ENCODE peak calls at places on chromosome 15, in nine cellular contexts. P is ureter, S is GF-D8, J is lower lobe of right lung, V is HFF-Myc, T is T-helper 2 cell, E is cardiac septum, D is sciatic nerve, B is astrocyte of the spinal cord. W is an unnamed sample.
A peak's percentile ranks its signal among the peaks of the same experiment; 100 is the strongest.

GRCh38 chr15:75955720-75956119 is 52.0 kb downstream of the FBXO22 start:
- DNase-seq in V (no peak), T (no peak), S (no peak), J (no peak), P (no peak), D (no peak), B (no peak), E (no peak), W (no peak)

GRCh38 chr15:68730491-68731317 is 90.0 kb downstream of the ANP32A start:
- DNase-seq in E (peak; percentile 77), V (peak; percentile 6), T (no peak), D (peak; percentile 63), J (no peak), B (peak; percentile 31), P (peak; percentile 54), S (no peak), W (peak; percentile 4)

GRCh38 chr15:32671339-32672325 is 30.1 kb downstream of the SCG5 start:
- DNase-seq in D (no peak), J (no peak), E (no peak), S (no peak), V (no peak), B (no peak), T (no peak), P (no peak), W (peak; percentile 21)

GRCh38 chr15:68404056-68404798 is 27.7 kb downstream of the ITGA11 start:
- DNase-seq in E (peak; percentile 20), D (no peak), B (no peak), J (no peak), S (no peak), P (peak; percentile 37), T (no peak), V (no peak), W (no peak)

GRCh38 chr15:41923424-41923999 is 29.7 kb upstream of the SPTBN5 start:
- DNase-seq in B (no peak), E (peak; percentile 24), T (no peak), P (no peak), V (no peak), D (no peak), S (no peak), J (no peak), W (no peak)

GRCh38 chr15:94000603-94001002 is 230.8 kb upstream of the MCTP2 start:
- DNase-seq in J (no peak), D (no peak), S (no peak), B (no peak), T (no peak), P (no peak), V (no peak), E (no peak), W (no peak)

GRCh38 chr15:99732711-99733267 is 448 bp downstream of the LYSMD4 start:
- DNase-seq in J (no peak), S (no peak), D (peak; percentile 84), B (no peak), E (no peak), V (no peak), P (no peak), T (no peak), W (no peak)

GRCh38 chr15:64162478-64162868 is 349 bp downstream of the PPIB start:
- DNase-seq in B (no peak), V (no peak), S (no peak), D (no peak), P (no peak), T (no peak), J (no peak), E (peak; percentile 78), W (no peak)

GRCh38 chr15:59846100-59846499 is 157.0 kb upstream of the BNIP2 start:
- DNase-seq in B (no peak), V (no peak), T (no peak), S (no peak), J (no peak), E (no peak), D (no peak), P (no peak), W (no peak)

GRCh38 chr15:70451861-70452653 is 311.3 kb downstream of the UACA start:
- DNase-seq in J (no peak), S (peak; percentile 49), B (no peak), V (no peak), D (no peak), T (no peak), P (no peak), E (no peak), W (peak; percentile 70)

GRCh38 chr15:47409601-47410000 is 307.7 kb upstream of the SEMA6D start:
- DNase-seq in T (no peak), V (no peak), B (peak; percentile 60), P (no peak), D (no peak), E (no peak), J (no peak), S (no peak), W (no peak)

GRCh38 chr15:33735637-33736247 is 232.6 kb upstream of the CHRM5 start:
- DNase-seq in D (no peak), J (no peak), E (no peak), T (no peak), S (no peak), V (no peak), P (no peak), B (peak; percentile 40), W (no peak)

GRCh38 chr15:44550256-44550655 is 13.3 kb downstream of the EIF3J start:
- DNase-seq in V (no peak), S (no peak), E (no peak), D (no peak), T (no peak), J (no peak), P (no peak), B (peak; percentile 58), W (peak; percentile 15)

GRCh38 chr15:64197425-64197824 is 34.6 kb upstream of the PPIB start:
- DNase-seq in T (no peak), V (no peak), D (no peak), J (no peak), E (no peak), S (no peak), P (no peak), B (no peak), W (no peak)

GRCh38 chr15:75904241-75904631 is 558 bp downstream of the FBXO22 start:
- DNase-seq in E (no peak), P (no peak), T (no peak), V (no peak), J (peak; percentile 51), B (peak; percentile 34), S (peak; percentile 28), D (peak; percentile 58), W (peak; percentile 71)

GRCh38 chr15:65377105-65377975 is 462 bp downstream of the IGDCC3 start:
- DNase-seq in V (no peak), E (no peak), J (no peak), T (no peak), S (no peak), B (peak; percentile 20), D (no peak), P (no peak), W (peak; percentile 28)

GRCh38 chr15:39171944-39172368 is 408.9 kb upstream of the THBS1 start:
- DNase-seq in S (no peak), J (peak; percentile 52), V (peak; percentile 98), B (peak; percentile 97), T (no peak), D (peak; percentile 76), P (peak; percentile 82), E (no peak), W (peak; percentile 79)

GRCh38 chr15:51971353-51972133 is at the start of gene LEO1:
- DNase-seq in B (peak; percentile 97), E (peak; percentile 95), T (peak; percentile 84), P (peak; percentile 92), J (peak; percentile 92), S (peak; percentile 58), V (peak; percentile 94), D (peak; percentile 92), W (peak; percentile 93)

GRCh38 chr15:101128191-101128590 is 123.7 kb downstream of the CHSY1 start:
- DNase-seq in T (no peak), D (no peak), P (no peak), E (no peak), S (no peak), B (peak; percentile 93), J (no peak), V (peak; percentile 94), W (no peak)

GRCh38 chr15:81338422-81339007 is 14.6 kb upstream of the STARD5 start:
- DNase-seq in J (no peak), T (no peak), V (peak; percentile 16), D (peak; percentile 72), S (no peak), B (peak; percentile 89), E (no peak), P (peak; percentile 51), W (no peak)

GRCh38 chr15:51750942-51751686 is at the start of gene TMOD2:
- DNase-seq in S (no peak), T (peak; percentile 37), E (peak; percentile 77), V (no peak), D (peak; percentile 71), J (peak; percentile 70), B (peak; percentile 24), P (peak; percentile 62), W (peak; percentile 91)

GRCh38 chr15:74265046-74265639 is 29.0 kb downstream of the CCDC33 start:
- DNase-seq in V (no peak), D (no peak), B (peak; percentile 15), S (no peak), E (no peak), P (no peak), J (no peak), T (no peak), W (no peak)

GRCh38 chr15:101167791-101168462 is 83.9 kb downstream of the CHSY1 start:
- DNase-seq in V (peak; percentile 77), J (peak; percentile 73), S (peak; percentile 94), D (peak; percentile 78), B (peak; percentile 94), P (peak; percentile 70), E (peak; percentile 92), T (no peak), W (no peak)

GRCh38 chr15:92715753-92716152 is 60.2 kb upstream of the FAM174B start:
- DNase-seq in J (no peak), T (no peak), E (no peak), B (peak; percentile 87), D (no peak), P (no peak), S (no peak), V (no peak), W (no peak)

GRCh38 chr15:69325456-69325971 is 26.8 kb downstream of the PAQR5 start:
- DNase-seq in T (no peak), S (no peak), J (no peak), V (no peak), B (no peak), E (no peak), P (no peak), D (no peak), W (peak; percentile 74)

GRCh38 chr15:41994772-41995475 is 22.6 kb upstream of the EHD4 start:
- DNase-seq in T (no peak), S (no peak), J (no peak), V (no peak), B (no peak), D (no peak), E (no peak), P (no peak), W (no peak)

GRCh38 chr15:21262851-21263400 is 177.4 kb downstream of the POTEB3 start:
- DNase-seq in J (no peak), E (no peak), V (no peak), D (no peak), B (no peak), T (no peak), S (no peak), P (no peak), W (no peak)

GRCh38 chr15:26590673-26591072 is 182.2 kb downstream of the GABRB3 start:
- DNase-seq in B (no peak), J (no peak), P (no peak), T (no peak), E (no peak), S (no peak), D (no peak), V (no peak), W (no peak)

GRCh38 chr15:100835626-100836025 is 44.0 kb upstream of the ALDH1A3 start:
- DNase-seq in J (no peak), V (no peak), D (no peak), S (no peak), B (no peak), E (no peak), T (no peak), P (no peak), W (no peak)

GRCh38 chr15:50145451-50145872 is 26.4 kb upstream of the ATP8B4 start:
- DNase-seq in B (peak; percentile 86), S (no peak), P (no peak), V (peak; percentile 75), T (no peak), D (no peak), E (no peak), J (no peak), W (peak; percentile 31)

GRCh38 chr15:99104788-99105515 is at the start of gene SYNM:
- DNase-seq in E (peak; percentile 86), S (no peak), D (peak; percentile 85), P (peak; percentile 78), V (peak; percentile 12), B (peak; percentile 69), T (no peak), J (peak; percentile 73), W (peak; percentile 60)

W was measured in NCI-H526.